ENCODE peak calls at places on chromosomes 1 and 21, in ten cellular contexts. T, G, X, E, S, U, M, Q, K and Y are unnamed samples.
A peak's percentile ranks its signal among the peaks of the same experiment; 100 is the strongest.

GRCh38 chr1:51644533-51645197 is 27.8 kb downstream of the OSBPL9 start:
- DNase-seq in T (peak; percentile 30), G (no peak), X (no peak), E (peak; percentile 52), S (peak; percentile 67), U (peak; percentile 84), M (no peak), Q (no peak), K (peak; percentile 81), Y (peak; percentile 76)

GRCh38 chr21:38993561-38993960 is 187.8 kb downstream of the ETS2 start:
- DNase-seq in T (peak; percentile 79), G (no peak), X (no peak), E (peak; percentile 81), S (peak; percentile 74), U (peak; percentile 90), M (no peak), Q (no peak), K (peak; percentile 98), Y (peak; percentile 60)

GRCh38 chr1:171794085-171794484 is 12.6 kb downstream of the METTL13 start:
- DNase-seq in T (peak; percentile 28), G (no peak), X (no peak), E (no peak), S (no peak), U (peak; percentile 95), M (no peak), Q (no peak), K (peak; percentile 31), Y (peak; percentile 58)

GRCh38 chr21:42571391-42572150 is 57.9 kb downstream of the SLC37A1 start:
- DNase-seq in T (no peak), G (no peak), X (peak; percentile 12), E (no peak), S (no peak), U (no peak), M (no peak), Q (no peak), K (no peak), Y (no peak)

GRCh38 chr1:226325178-226325577 is 16.2 kb upstream of the LIN9 start:
- DNase-seq in T (no peak), G (no peak), X (no peak), E (no peak), S (no peak), U (peak; percentile 39), M (no peak), Q (no peak), K (peak; percentile 10), Y (peak; percentile 17)

GRCh38 chr1:202806845-202807366 is 1.3 kb downstream of the KDM5B start:
- DNase-seq in T (no peak), G (no peak), X (no peak), E (no peak), S (no peak), U (peak; percentile 54), M (no peak), Q (no peak), K (no peak), Y (no peak)

GRCh38 chr1:157580179-157580827 is 17.6 kb downstream of the FCRL4 start:
- DNase-seq in T (peak; percentile 32), G (peak; percentile 21), X (peak; percentile 31), E (peak; percentile 8), S (peak; percentile 28), U (peak; percentile 66), M (peak; percentile 64), Q (no peak), K (peak; percentile 69), Y (peak; percentile 14)

GRCh38 chr1:35532497-35533226 is 24.5 kb downstream of the KIAA0319L start:
- DNase-seq in T (no peak), G (no peak), X (no peak), E (no peak), S (no peak), U (no peak), M (no peak), Q (no peak), K (peak; percentile 64), Y (no peak)

GRCh38 chr1:64969305-64970066 is 3.1 kb upstream of the JAK1 start:
- DNase-seq in T (no peak), G (no peak), X (no peak), E (no peak), S (no peak), U (peak; percentile 19), M (no peak), Q (no peak), K (peak; percentile 37), Y (no peak)

GRCh38 chr1:78797108-78797781 is 147.6 kb downstream of the IFI44 start:
- DNase-seq in T (no peak), G (no peak), X (no peak), E (no peak), S (no peak), U (no peak), M (no peak), Q (no peak), K (no peak), Y (no peak)